ENCODE peak calls at places on chromosome 5, in six cellular contexts. One of them, this sample, is unnamed.
A peak's percentile ranks its signal among the peaks of the same experiment; 100 is the strongest.

GRCh38 chr5:146785065-146785464 is 93.5 kb downstream of the PPP2R2B start:
- DNase-seq in activated T-cell treated with anti-CD3 and anti-CD28 coated beads, Interleukin-2, amount 50 U/mL, for 72 hours: no peak
- DNase-seq in mesothelial cell of epicardium: no peak
- DNase-seq in osteoblast: no peak
- DNase-seq in NB4: peak; percentile 32
- DNase-seq in NCI-H2029: no peak
- DNase-seq in this sample: no peak

GRCh38 chr5:65391591-65391990 is 90.1 kb downstream of the ADAMTS6 start:
- DNase-seq in NB4: no peak
- DNase-seq in osteoblast: no peak
- DNase-seq in NCI-H2029: no peak
- DNase-seq in mesothelial cell of epicardium: no peak
- DNase-seq in activated T-cell treated with anti-CD3 and anti-CD28 coated beads, Interleukin-2, amount 50 U/mL, for 72 hours: no peak
- DNase-seq in this sample: no peak

GRCh38 chr5:128667148-128667547 is 129.1 kb upstream of the FBN2 start:
- DNase-seq in mesothelial cell of epicardium: no peak
- DNase-seq in activated T-cell treated with anti-CD3 and anti-CD28 coated beads, Interleukin-2, amount 50 U/mL, for 72 hours: no peak
- DNase-seq in osteoblast: no peak
- DNase-seq in NB4: peak; percentile 11
- DNase-seq in NCI-H2029: no peak
- DNase-seq in this sample: no peak

GRCh38 chr5:146906803-146907202 is 28.2 kb upstream of the PPP2R2B start:
- DNase-seq in activated T-cell treated with anti-CD3 and anti-CD28 coated beads, Interleukin-2, amount 50 U/mL, for 72 hours: no peak
- DNase-seq in NB4: peak; percentile 9
- DNase-seq in mesothelial cell of epicardium: no peak
- DNase-seq in NCI-H2029: no peak
- DNase-seq in osteoblast: no peak
- DNase-seq in this sample: peak; percentile 88

GRCh38 chr5:68612972-68613371 is 397.4 kb downstream of the PIK3R1 start:
- DNase-seq in NB4: no peak
- DNase-seq in osteoblast: no peak
- DNase-seq in NCI-H2029: no peak
- DNase-seq in mesothelial cell of epicardium: no peak
- DNase-seq in activated T-cell treated with anti-CD3 and anti-CD28 coated beads, Interleukin-2, amount 50 U/mL, for 72 hours: no peak
- DNase-seq in this sample: no peak

GRCh38 chr5:176535101-176535654 is 2.0 kb downstream of the RNF44 start:
- DNase-seq in activated T-cell treated with anti-CD3 and anti-CD28 coated beads, Interleukin-2, amount 50 U/mL, for 72 hours: peak; percentile 45
- DNase-seq in mesothelial cell of epicardium: no peak
- DNase-seq in NB4: peak; percentile 78
- DNase-seq in NCI-H2029: no peak
- DNase-seq in osteoblast: peak; percentile 77
- DNase-seq in this sample: no peak

GRCh38 chr5:138831703-138832102 is 43.4 kb downstream of the LRRTM2 start:
- DNase-seq in mesothelial cell of epicardium: no peak
- DNase-seq in NB4: no peak
- DNase-seq in NCI-H2029: no peak
- DNase-seq in activated T-cell treated with anti-CD3 and anti-CD28 coated beads, Interleukin-2, amount 50 U/mL, for 72 hours: no peak
- DNase-seq in osteoblast: no peak
- DNase-seq in this sample: no peak

GRCh38 chr5:143716856-143717255 is 95.1 kb upstream of the HMHB1 start:
- DNase-seq in NB4: no peak
- DNase-seq in osteoblast: no peak
- DNase-seq in NCI-H2029: no peak
- DNase-seq in activated T-cell treated with anti-CD3 and anti-CD28 coated beads, Interleukin-2, amount 50 U/mL, for 72 hours: no peak
- DNase-seq in mesothelial cell of epicardium: no peak
- DNase-seq in this sample: no peak